ENCODE peak calls at places on chromosome 2, in six cellular contexts. L is neuronal stem cell, Z is trophoblast cell, K is IMR-90, S is H9, J is mesenchymal stem cell. P is an unnamed sample.
A peak's percentile ranks its signal among the peaks of the same experiment; 100 is the strongest.

GRCh38 chr2:233430091-233430490 is 75.8 kb downstream of the DGKD start:
- DNase-seq in L (no peak), Z (peak; percentile 72), K (peak; percentile 54), S (no peak), J (peak; percentile 76), P (no peak)

GRCh38 chr2:11963966-11964365 is 217.5 kb downstream of the LPIN1 start:
- DNase-seq in L (no peak), Z (no peak), K (no peak), S (no peak), J (no peak), P (no peak)

GRCh38 chr2:65436825-65437221 is 4.4 kb upstream of the SPRED2 start:
- DNase-seq in L (no peak), Z (no peak), K (no peak), S (no peak), J (no peak), P (no peak)

GRCh38 chr2:220318508-220318907 is 691.1 kb downstream of the SLC4A3 start:
- DNase-seq in L (no peak), Z (no peak), K (no peak), S (no peak), J (no peak), P (no peak)

GRCh38 chr2:96353032-96353561 is 17.5 kb downstream of the NCAPH start:
- DNase-seq in L (no peak), Z (no peak), K (no peak), S (no peak), J (no peak), P (no peak)

GRCh38 chr2:9552491-9553178 is 3.0 kb downstream of the ADAM17 start:
- DNase-seq in L (no peak), Z (no peak), K (peak; percentile 91), S (no peak), J (peak; percentile 83), P (no peak)

GRCh38 chr2:54862742-54863141 is 139.3 kb downstream of the EML6 start:
- DNase-seq in L (no peak), Z (no peak), K (no peak), S (no peak), J (no peak), P (no peak)

GRCh38 chr2:16747257-16747656 is 81.6 kb upstream of the CYRIA start:
- DNase-seq in L (no peak), Z (no peak), K (no peak), S (no peak), J (no peak), P (no peak)

GRCh38 chr2:8694737-8695136 is 12.9 kb downstream of the ID2 start:
- DNase-seq in L (no peak), Z (no peak), K (peak; percentile 39), S (no peak), J (peak; percentile 19), P (no peak)

DNA sequence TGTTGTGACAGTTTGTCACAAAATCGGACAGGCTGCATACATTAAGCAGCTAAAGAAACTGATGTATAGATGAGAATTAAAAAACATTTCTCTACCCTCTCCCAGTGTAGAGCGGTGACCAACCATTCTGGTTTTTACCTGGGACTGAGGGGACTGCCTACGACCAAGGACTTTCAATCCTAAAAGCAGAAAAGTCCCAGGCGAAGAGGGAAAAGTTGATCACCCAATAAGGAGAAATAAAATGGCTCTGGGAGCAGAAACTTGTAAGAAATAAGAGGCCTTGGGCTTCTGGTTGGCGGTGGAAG is 30.9 kb upstream of the YPEL5 start:
- DNase-seq in L (no peak), Z (no peak), K (no peak), S (no peak), J (no peak), P (no peak)
- H3K14ac ChIP-seq in L (no peak overlapping the region), Z (no peak overlapping the region), K (no peak overlapping the region), S (no peak overlapping the region), J (no peak overlapping the region), P (no peak overlapping the region)

DNA sequence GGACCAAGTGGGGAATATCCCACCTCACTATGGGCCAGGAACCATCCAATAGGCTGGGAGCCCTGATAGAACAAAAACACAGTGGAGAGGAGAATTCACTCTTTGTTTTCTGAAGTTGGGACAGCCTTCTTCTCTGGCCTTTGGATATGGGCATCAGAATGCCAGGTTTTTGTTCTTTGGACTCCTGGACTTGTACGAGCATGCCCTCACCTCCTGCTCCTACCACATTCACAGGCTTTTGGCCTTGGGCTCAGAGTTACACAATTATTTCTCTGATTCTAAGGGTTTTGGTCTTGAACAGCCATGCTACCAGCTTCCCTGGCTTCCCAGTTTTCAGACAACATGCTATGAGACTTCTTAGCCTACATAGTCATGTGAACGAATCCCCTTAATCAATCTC is 732.9 kb upstream of the VRK2 start:
- DNase-seq in L (no peak), Z (no peak), K (no peak), S (no peak), J (no peak), P (no peak)
- H3K14ac ChIP-seq in L (no peak overlapping the region), Z (no peak overlapping the region), K (no peak overlapping the region), S (no peak overlapping the region), J (no peak overlapping the region), P (no peak overlapping the region)

GRCh38 chr2:235312571-235312970 is 181.3 kb upstream of the AGAP1 start:
- DNase-seq in L (no peak), Z (no peak), K (no peak), S (no peak), J (no peak), P (no peak)
- H3K14ac ChIP-seq in L (no peak overlapping the region), Z (peak overlapping the region; percentile 14), K (no peak overlapping the region), S (no peak overlapping the region), J (no peak overlapping the region), P (no peak overlapping the region)

GRCh38 chr2:31233216-31233615 is 736 bp upstream of the EHD3 start:
- DNase-seq in L (no peak), Z (no peak), K (no peak), S (peak; percentile 20), J (peak; percentile 24), P (peak; percentile 38)

GRCh38 chr2:31235504-31235902 is 1.6 kb downstream of the EHD3 start:
- DNase-seq in L (no peak), Z (no peak), K (peak; percentile 92), S (no peak), J (peak; percentile 85), P (no peak)

GRCh38 chr2:31236433-31237205 is 2.7 kb downstream of the EHD3 start:
- DNase-seq in L (no peak), Z (no peak), K (no peak), S (peak; percentile 11), J (no peak), P (no peak)

GRCh38 chr2:31233741-31234689 is at the start of gene EHD3:
- DNase-seq in L (peak; percentile 92), Z (peak; percentile 93), K (peak; percentile 91), S (peak; percentile 99), J (peak; percentile 96), P (peak; percentile 94)

DNA sequence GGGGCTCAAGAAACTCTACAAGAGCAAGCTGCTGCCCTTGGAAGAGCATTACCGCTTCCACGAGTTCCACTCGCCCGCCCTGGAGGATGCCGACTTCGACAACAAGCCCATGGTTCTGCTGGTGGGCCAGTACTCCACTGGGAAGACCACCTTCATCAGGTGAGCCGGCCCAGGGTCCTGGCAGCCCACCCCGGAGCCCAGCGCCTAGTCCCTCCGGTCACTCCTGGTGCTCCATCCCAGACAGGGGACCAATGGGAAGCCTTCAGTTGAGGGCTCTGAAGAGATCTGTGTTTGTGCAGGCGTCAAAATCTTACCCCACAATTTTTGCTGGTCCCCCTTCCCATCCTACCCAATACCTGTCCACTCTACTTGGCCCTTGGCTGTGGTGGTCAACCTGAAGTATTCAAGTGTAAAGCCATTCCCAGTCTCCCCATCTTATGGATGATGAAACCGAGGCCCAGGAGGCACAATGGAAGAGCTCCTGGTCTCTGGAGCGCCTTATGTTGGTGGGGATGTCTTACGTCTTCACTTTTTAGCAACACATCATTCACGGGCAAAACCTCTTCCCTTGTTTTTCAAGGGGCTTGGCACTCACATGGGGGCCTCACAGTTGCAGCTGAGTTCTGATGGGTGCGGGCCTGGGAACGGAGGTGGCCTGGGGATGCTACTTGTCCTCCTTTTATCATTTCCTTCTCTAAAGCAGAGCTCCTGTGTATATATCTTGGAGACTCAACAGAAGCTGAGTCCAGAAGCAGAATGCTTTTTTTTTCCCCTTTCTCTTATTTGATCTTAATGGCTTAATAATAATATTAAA is 945 bp downstream of the EHD3 start:
- DNase-seq in L (no peak), Z (no peak), K (no peak), S (peak; percentile 26), J (peak; percentile 14), P (no peak)
- H3K14ac ChIP-seq in L (no peak overlapping the region), Z (peak overlapping the region; percentile 43), K (peak overlapping the region; percentile 43), S (peak overlapping the region; percentile 73), J (no peak overlapping the region), P (no peak overlapping the region)

P was measured in H1.